ENCODE peak calls at places on chromosomes 5 and 9, in seven cellular contexts. R is neural progenitor cell, G is SJSA1, D is epithelial cell of prostate, E is endodermal cell, B is heart left ventricle, W is brain microvascular endothelial cell. T is an unnamed sample.

GRCh38 chr9:77819672-77820071 is 171.6 kb upstream of the GNA14 start:
- DNase-seq in R (no peak), G (no peak), D (no peak), E (no peak), B (no peak), W (no peak), T (no peak)

GRCh38 chr9:126392662-126393383 is 66.2 kb downstream of the MVB12B start:
- DNase-seq in R (no peak), G (no peak), D (no peak), E (no peak), B (no peak), W (no peak), T (no peak)

GRCh38 chr5:10262121-10262774 is 12.2 kb downstream of the CCT5 start:
- DNase-seq in R (no peak), G (no peak), D (no peak), E (no peak), B (no peak), W (no peak), T (no peak)

GRCh38 chr5:59380350-59380951 is 513.1 kb downstream of the PDE4D start:
- DNase-seq in R (peak), G (peak), D (peak), E (no peak), B (no peak), W (peak), T (no peak)

GRCh38 chr5:136802382-136802781 is 437.0 kb upstream of the TRPC7 start:
- DNase-seq in R (peak), G (peak), D (no peak), E (peak), B (no peak), W (no peak), T (no peak)

GRCh38 chr5:144142030-144142825 is 28.2 kb downstream of the YIPF5 start:
- DNase-seq in R (peak), G (peak), D (no peak), E (peak), B (no peak), W (peak), T (no peak)

GRCh38 chr9:118651511-118651910 is 717.7 kb downstream of the BRINP1 start:
- DNase-seq in R (no peak), G (no peak), D (peak), E (no peak), B (no peak), W (no peak), T (no peak)

GRCh38 chr9:12604154-12604825 is 88.9 kb upstream of the TYRP1 start:
- DNase-seq in R (no peak), G (no peak), D (peak), E (no peak), B (peak), W (peak), T (no peak)

GRCh38 chr5:135829681-135830383 is 4.6 kb upstream of the SLC25A48 start:
- DNase-seq in R (peak), G (peak), D (no peak), E (peak), B (peak), W (peak), T (peak)

GRCh38 chr5:73497537-73498056 is 645 bp upstream of the BTF3 start:
- DNase-seq in R (peak), G (peak), D (no peak), E (no peak), B (no peak), W (no peak), T (no peak)

GRCh38 chr9:107243757-107244156 is 39.3 kb upstream of the RAD23B start:
- DNase-seq in R (no peak), G (no peak), D (peak), E (peak), B (no peak), W (peak), T (no peak)

GRCh38 chr9:2465921-2466460 is 155.6 kb upstream of the VLDLR start:
- DNase-seq in R (no peak), G (no peak), D (peak), E (no peak), B (no peak), W (peak), T (no peak)

GRCh38 chr9:113495555-113495954 is 32.0 kb downstream of the RGS3 start:
- DNase-seq in R (no peak), G (no peak), D (no peak), E (no peak), B (no peak), W (no peak), T (no peak)

GRCh38 chr5:134609232-134609851 is 23.3 kb downstream of the SAR1B start:
- DNase-seq in R (no peak), G (no peak), D (no peak), E (no peak), B (no peak), W (no peak), T (no peak)

GRCh38 chr9:111645806-111646205 is 14.7 kb downstream of the DNAJC25 start:
- DNase-seq in R (no peak), G (no peak), D (no peak), E (no peak), B (no peak), W (peak), T (no peak)

GRCh38 chr9:137222190-137223077 is at the start of gene RNF208:
- DNase-seq in R (peak), G (no peak), D (no peak), E (peak), B (no peak), W (no peak), T (no peak)

GRCh38 chr5:124538931-124539330 is 207.5 kb downstream of the ZNF608 start:
- DNase-seq in R (no peak), G (no peak), D (no peak), E (no peak), B (no peak), W (no peak), T (no peak)

GRCh38 chr5:143065996-143066522 is 295.9 kb downstream of the ARHGAP26 start:
- DNase-seq in R (no peak), G (no peak), D (no peak), E (no peak), B (no peak), W (no peak), T (no peak)

GRCh38 chr5:131533844-131534243 is 101.2 kb downstream of the RAPGEF6 start:
- DNase-seq in R (no peak), G (no peak), D (no peak), E (no peak), B (no peak), W (no peak), T (no peak)

GRCh38 chr9:92988215-92988731 is 41.0 kb downstream of the FGD3 start:
- DNase-seq in R (no peak), G (no peak), D (peak), E (no peak), B (no peak), W (no peak), T (no peak)

GRCh38 chr5:71899865-71900342 is 180.8 kb downstream of the CARTPT start:
- DNase-seq in R (no peak), G (no peak), D (peak), E (no peak), B (peak), W (peak), T (no peak)

GRCh38 chr9:135253305-135254004 is 166.0 kb downstream of the OLFM1 start:
- DNase-seq in R (peak), G (no peak), D (no peak), E (peak), B (no peak), W (no peak), T (peak)

GRCh38 chr5:65811004-65811403 is 89.0 kb downstream of the NLN start:
- DNase-seq in R (no peak), G (peak), D (peak), E (no peak), B (no peak), W (peak), T (peak)

GRCh38 chr5:65809817-65810531 is 88.0 kb downstream of the NLN start:
- DNase-seq in R (no peak), G (no peak), D (no peak), E (no peak), B (peak), W (peak), T (peak)

GRCh38 chr5:65808261-65808741 is 86.3 kb downstream of the NLN start:
- DNase-seq in R (no peak), G (peak), D (no peak), E (no peak), B (no peak), W (no peak), T (peak)

GRCh38 chr5:65811895-65812294 is 89.9 kb downstream of the NLN start:
- DNase-seq in R (no peak), G (peak), D (no peak), E (no peak), B (no peak), W (peak), T (no peak)

DNA sequence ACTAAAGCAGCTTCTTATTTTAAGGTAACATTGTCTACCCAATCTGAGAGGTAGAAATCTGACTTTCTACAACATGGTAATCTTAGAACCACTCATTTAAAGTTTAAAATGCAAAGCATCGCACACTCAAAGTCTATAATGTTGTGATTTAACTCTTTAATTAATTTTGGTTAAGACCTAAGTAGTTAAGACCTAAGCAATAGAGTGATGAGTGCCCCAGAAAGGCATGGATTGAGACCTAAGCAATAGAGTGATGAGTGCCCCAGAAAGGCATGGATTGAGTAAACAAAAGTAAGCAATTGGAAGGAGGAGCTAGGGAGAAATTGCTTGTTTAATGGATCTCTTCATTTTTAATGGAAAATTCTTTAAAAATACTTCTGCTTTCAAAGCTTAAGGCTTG is 86.8 kb downstream of the NLN start:
- DNase-seq in R (no peak), G (peak), D (no peak), E (no peak), B (no peak), W (peak), T (no peak)
- H3K27ac ChIP-seq in R (no peak), G (peak), D (no peak), E (no peak), B (no peak), W (no peak), T (peak)

GRCh38 chr9:37608250-37608649 is 15.9 kb upstream of the TOMM5 start:
- DNase-seq in R (no peak), G (no peak), D (no peak), E (no peak), B (no peak), W (no peak), T (no peak)

GRCh38 chr9:37604296-37604695 is 11.9 kb upstream of the TOMM5 start:
- DNase-seq in R (no peak), G (no peak), D (no peak), E (no peak), B (no peak), W (no peak), T (no peak)

GRCh38 chr9:37602817-37603216 is 10.4 kb upstream of the TOMM5 start:
- DNase-seq in R (no peak), G (no peak), D (peak), E (no peak), B (peak), W (no peak), T (no peak)
- H3K27ac ChIP-seq in R (no peak), G (no peak), D (peak), E (no peak), B (no peak), W (no peak), T (no peak)

DNA sequence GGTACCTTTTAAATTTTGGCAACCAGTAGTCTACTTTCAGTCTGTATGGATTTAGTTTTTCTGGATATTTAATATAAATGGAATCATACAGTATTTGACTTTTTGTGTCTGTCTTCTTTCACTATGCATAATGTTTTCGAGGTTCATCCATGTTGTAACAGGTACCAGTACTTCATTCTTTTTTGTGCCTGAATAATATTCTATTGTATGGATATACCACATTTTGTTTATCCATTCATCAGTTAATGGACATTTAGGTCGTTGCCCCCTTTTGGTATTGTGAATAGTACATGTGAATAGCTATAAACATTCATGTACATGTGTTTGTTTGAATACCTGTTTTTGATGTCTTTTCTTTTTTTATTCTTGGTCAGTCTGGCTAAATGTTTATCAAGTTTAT is 19.1 kb upstream of the TBCA start:
- DNase-seq in R (no peak), G (no peak), D (no peak), E (no peak), B (no peak), W (no peak), T (no peak)
- H3K27ac ChIP-seq in R (no peak), G (no peak), D (no peak), E (no peak), B (no peak), W (no peak), T (no peak)

DNA sequence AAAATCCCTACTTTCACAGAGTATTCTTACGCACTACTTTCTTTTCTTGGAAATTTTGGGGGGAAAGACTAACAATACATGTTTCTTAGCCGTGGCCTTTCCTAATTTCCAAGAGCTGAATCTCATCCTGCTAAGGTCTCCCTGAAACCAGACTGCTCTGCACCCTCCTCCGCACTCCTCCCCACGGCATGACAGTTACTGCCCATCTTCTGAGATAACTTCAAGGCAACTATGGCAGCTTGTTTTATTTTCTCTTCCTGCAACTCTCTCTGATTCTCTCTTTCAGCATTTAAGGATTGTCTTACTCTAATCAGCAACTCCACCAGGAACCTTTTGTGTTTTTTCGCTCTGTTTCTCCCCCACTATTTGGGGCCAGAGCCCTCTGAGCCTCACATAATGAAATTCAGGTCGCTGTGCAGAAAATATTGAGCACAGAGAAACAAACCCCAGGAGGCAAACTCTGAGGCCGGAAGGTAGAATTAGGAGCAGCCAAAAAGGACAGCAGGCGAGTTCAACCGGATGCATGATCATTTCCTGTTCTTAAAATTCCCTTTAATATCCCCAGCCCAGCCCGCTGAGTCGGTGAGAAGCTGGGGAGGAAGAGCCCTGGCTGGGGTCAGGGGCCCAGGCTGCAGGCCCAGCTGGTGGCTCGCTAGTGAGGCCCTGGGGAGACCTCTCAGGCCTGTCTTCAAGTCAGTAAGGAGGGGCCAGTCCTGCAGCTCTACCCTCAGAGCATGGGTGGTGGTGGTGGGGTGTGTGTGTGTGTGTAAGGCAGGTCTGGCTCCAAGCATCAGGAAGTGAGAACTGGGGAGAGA is 213.6 kb upstream of the S1PR3 start:
- DNase-seq in R (peak), G (peak), D (no peak), E (no peak), B (peak), W (peak), T (peak)
- H3K27ac ChIP-seq in R (peak), G (peak), D (peak), E (no peak), B (peak), W (peak), T (peak)